ENCODE peak calls at places on chromosomes 11 and 22, in seven cellular contexts. One of them, this sample, is unnamed.

GRCh38 chr11:116960916-116961315 is 123.5 kb upstream of the APOA1 start:
- DNase-seq in endothelial cell of umbilical vein: peak; percentile 23
- DNase-seq in HepG2: no peak
- DNase-seq in H1: no peak
- DNase-seq in stomach: no peak
- DNase-seq in prostate gland: no peak
- DNase-seq in breast epithelium: peak; percentile 72
- DNase-seq in this sample: no peak

GRCh38 chr11:127074151-127074761 is 73.7 kb upstream of the KIRREL3 start:
- DNase-seq in breast epithelium: no peak
- DNase-seq in prostate gland: no peak
- DNase-seq in endothelial cell of umbilical vein: no peak
- DNase-seq in HepG2: peak; percentile 38
- DNase-seq in H1: no peak
- DNase-seq in stomach: no peak
- DNase-seq in this sample: peak; percentile 11

GRCh38 chr11:79438631-79439429 is 2.0 kb downstream of the TENM4 start:
- DNase-seq in stomach: no peak
- DNase-seq in H1: peak; percentile 73
- DNase-seq in endothelial cell of umbilical vein: no peak
- DNase-seq in breast epithelium: no peak
- DNase-seq in HepG2: no peak
- DNase-seq in prostate gland: no peak
- DNase-seq in this sample: no peak

GRCh38 chr11:8311366-8311765 is 47.7 kb upstream of the LMO1 start:
- DNase-seq in prostate gland: no peak
- DNase-seq in H1: no peak
- DNase-seq in HepG2: no peak
- DNase-seq in breast epithelium: no peak
- DNase-seq in endothelial cell of umbilical vein: no peak
- DNase-seq in stomach: no peak
- DNase-seq in this sample: no peak

GRCh38 chr22:37672920-37673453 is 2.4 kb upstream of the LGALS1 start:
- DNase-seq in breast epithelium: no peak
- DNase-seq in prostate gland: no peak
- DNase-seq in endothelial cell of umbilical vein: no peak
- DNase-seq in HepG2: no peak
- DNase-seq in stomach: no peak
- DNase-seq in H1: no peak
- DNase-seq in this sample: no peak

GRCh38 chr22:30159082-30159481 is 78.8 kb downstream of the HORMAD2 start:
- DNase-seq in stomach: no peak
- DNase-seq in HepG2: no peak
- DNase-seq in breast epithelium: no peak
- DNase-seq in prostate gland: no peak
- DNase-seq in H1: no peak
- DNase-seq in endothelial cell of umbilical vein: no peak
- DNase-seq in this sample: no peak

GRCh38 chr11:30196400-30197206 is 34.2 kb upstream of the FSHB start:
- DNase-seq in H1: peak; percentile 89
- DNase-seq in breast epithelium: no peak
- DNase-seq in HepG2: peak; percentile 25
- DNase-seq in prostate gland: peak; percentile 35
- DNase-seq in stomach: peak; percentile 80
- DNase-seq in endothelial cell of umbilical vein: peak; percentile 54
- DNase-seq in this sample: no peak

GRCh38 chr11:111019931-111020381 is 225.6 kb upstream of the POU2AF2 start:
- DNase-seq in H1: no peak
- DNase-seq in breast epithelium: no peak
- DNase-seq in endothelial cell of umbilical vein: no peak
- DNase-seq in prostate gland: no peak
- DNase-seq in stomach: no peak
- DNase-seq in HepG2: no peak
- DNase-seq in this sample: no peak

GRCh38 chr22:24516301-24516737 is 21.2 kb downstream of the UPB1 start:
- DNase-seq in prostate gland: no peak
- DNase-seq in stomach: no peak
- DNase-seq in breast epithelium: no peak
- DNase-seq in endothelial cell of umbilical vein: no peak
- DNase-seq in H1: no peak
- DNase-seq in HepG2: peak; percentile 62
- DNase-seq in this sample: no peak

GRCh38 chr11:75301602-75302345 is 49.7 kb downstream of the ARRB1 start:
- DNase-seq in breast epithelium: no peak
- DNase-seq in HepG2: no peak
- DNase-seq in prostate gland: peak; percentile 26
- DNase-seq in H1: no peak
- DNase-seq in endothelial cell of umbilical vein: peak; percentile 46
- DNase-seq in stomach: peak; percentile 83
- DNase-seq in this sample: no peak

GRCh38 chr11:81658722-81659121 is 1074.9 kb downstream of the FAM181B start:
- DNase-seq in breast epithelium: no peak
- DNase-seq in H1: no peak
- DNase-seq in stomach: no peak
- DNase-seq in prostate gland: no peak
- DNase-seq in HepG2: peak; percentile 20
- DNase-seq in endothelial cell of umbilical vein: no peak
- DNase-seq in this sample: no peak

GRCh38 chr11:46273511-46274205 is 3.8 kb upstream of the CREB3L1 start:
- DNase-seq in breast epithelium: no peak
- DNase-seq in endothelial cell of umbilical vein: no peak
- DNase-seq in stomach: peak; percentile 78
- DNase-seq in HepG2: peak; percentile 62
- DNase-seq in prostate gland: peak; percentile 79
- DNase-seq in H1: no peak
- DNase-seq in this sample: no peak

GRCh38 chr11:126115253-126115540 is 52.5 kb upstream of the CDON start:
- DNase-seq in stomach: peak; percentile 91
- DNase-seq in HepG2: no peak
- DNase-seq in endothelial cell of umbilical vein: peak; percentile 72
- DNase-seq in prostate gland: peak; percentile 70
- DNase-seq in breast epithelium: no peak
- DNase-seq in H1: no peak
- DNase-seq in this sample: no peak

GRCh38 chr11:2944953-2945756 is 15.9 kb upstream of the PHLDA2 start:
- DNase-seq in H1: peak; percentile 80
- DNase-seq in HepG2: no peak
- DNase-seq in endothelial cell of umbilical vein: peak; percentile 83
- DNase-seq in breast epithelium: peak; percentile 92
- DNase-seq in prostate gland: peak; percentile 90
- DNase-seq in stomach: peak; percentile 90
- DNase-seq in this sample: no peak

GRCh38 chr11:123543796-123544195 is 110.6 kb downstream of the SCN3B start:
- DNase-seq in HepG2: no peak
- DNase-seq in breast epithelium: no peak
- DNase-seq in stomach: no peak
- DNase-seq in endothelial cell of umbilical vein: peak; percentile 52
- DNase-seq in H1: no peak
- DNase-seq in prostate gland: no peak
- DNase-seq in this sample: no peak

GRCh38 chr11:34680918-34681554 is 60.1 kb downstream of the EHF start:
- DNase-seq in endothelial cell of umbilical vein: peak; percentile 56
- DNase-seq in stomach: no peak
- DNase-seq in prostate gland: no peak
- DNase-seq in breast epithelium: no peak
- DNase-seq in H1: no peak
- DNase-seq in HepG2: peak; percentile 53
- DNase-seq in this sample: no peak

GRCh38 chr11:126915430-126915829 is 85.1 kb downstream of the KIRREL3 start:
- DNase-seq in stomach: no peak
- DNase-seq in endothelial cell of umbilical vein: no peak
- DNase-seq in H1: no peak
- DNase-seq in prostate gland: no peak
- DNase-seq in breast epithelium: no peak
- DNase-seq in HepG2: no peak
- DNase-seq in this sample: no peak

GRCh38 chr11:92697461-92698314 is 271.8 kb upstream of the MTNR1B start:
- DNase-seq in endothelial cell of umbilical vein: no peak
- DNase-seq in prostate gland: no peak
- DNase-seq in stomach: no peak
- DNase-seq in HepG2: no peak
- DNase-seq in breast epithelium: no peak
- DNase-seq in H1: no peak
- DNase-seq in this sample: no peak

GRCh38 chr11:81915045-81915444 is 818.6 kb downstream of the FAM181B start:
- DNase-seq in HepG2: peak; percentile 6
- DNase-seq in stomach: no peak
- DNase-seq in breast epithelium: no peak
- DNase-seq in prostate gland: no peak
- DNase-seq in endothelial cell of umbilical vein: no peak
- DNase-seq in H1: no peak
- DNase-seq in this sample: no peak

GRCh38 chr11:128776434-128777284 is 82.8 kb downstream of the FLI1 start:
- DNase-seq in H1: peak; percentile 85
- DNase-seq in endothelial cell of umbilical vein: no peak
- DNase-seq in stomach: peak; percentile 49
- DNase-seq in prostate gland: no peak
- DNase-seq in HepG2: no peak
- DNase-seq in breast epithelium: no peak
- DNase-seq in this sample: peak; percentile 48

GRCh38 chr22:25759825-25760231 is 17.8 kb downstream of the MYO18B start:
- DNase-seq in stomach: no peak
- DNase-seq in prostate gland: no peak
- DNase-seq in breast epithelium: no peak
- DNase-seq in H1: no peak
- DNase-seq in endothelial cell of umbilical vein: peak; percentile 97
- DNase-seq in HepG2: peak; percentile 83
- DNase-seq in this sample: no peak

GRCh38 chr11:94295534-94295933 is 8.8 kb upstream of the IZUMO1R start:
- DNase-seq in stomach: no peak
- DNase-seq in H1: no peak
- DNase-seq in breast epithelium: no peak
- DNase-seq in HepG2: no peak
- DNase-seq in endothelial cell of umbilical vein: no peak
- DNase-seq in prostate gland: no peak
- DNase-seq in this sample: no peak

GRCh38 chr11:120545813-120546212 is 34.3 kb downstream of the GRIK4 start:
- DNase-seq in stomach: no peak
- DNase-seq in endothelial cell of umbilical vein: no peak
- DNase-seq in prostate gland: no peak
- DNase-seq in breast epithelium: no peak
- DNase-seq in HepG2: no peak
- DNase-seq in H1: no peak
- DNase-seq in this sample: no peak

GRCh38 chr11:120548682-120549209 is 37.2 kb downstream of the GRIK4 start:
- DNase-seq in breast epithelium: no peak
- DNase-seq in HepG2: no peak
- DNase-seq in prostate gland: no peak
- DNase-seq in H1: no peak
- DNase-seq in stomach: no peak
- DNase-seq in endothelial cell of umbilical vein: no peak
- DNase-seq in this sample: no peak

GRCh38 chr11:120547301-120547700 is 35.8 kb downstream of the GRIK4 start:
- DNase-seq in endothelial cell of umbilical vein: no peak
- DNase-seq in H1: no peak
- DNase-seq in stomach: no peak
- DNase-seq in prostate gland: no peak
- DNase-seq in HepG2: no peak
- DNase-seq in breast epithelium: no peak
- DNase-seq in this sample: no peak

GRCh38 chr11:120547871-120548681 is 36.5 kb downstream of the GRIK4 start:
- DNase-seq in prostate gland: peak; percentile 62
- DNase-seq in HepG2: peak; percentile 91
- DNase-seq in breast epithelium: peak; percentile 84
- DNase-seq in H1: no peak
- DNase-seq in endothelial cell of umbilical vein: peak; percentile 91
- DNase-seq in stomach: peak; percentile 70
- DNase-seq in this sample: no peak

GRCh38 chr11:120546312-120547205 is 35.0 kb downstream of the GRIK4 start:
- DNase-seq in breast epithelium: peak; percentile 68
- DNase-seq in H1: no peak
- DNase-seq in stomach: peak; percentile 31
- DNase-seq in HepG2: no peak
- DNase-seq in prostate gland: no peak
- DNase-seq in endothelial cell of umbilical vein: peak; percentile 44
- DNase-seq in this sample: no peak
- TF ChIP-seq POLR2AphosphoS5 in breast epithelium: no peak
- TF ChIP-seq POLR2AphosphoS5 in H1: no peak
- TF ChIP-seq POLR2AphosphoS5 in stomach: peak; percentile 51
- TF ChIP-seq POLR2AphosphoS5 in HepG2: no peak
- TF ChIP-seq POLR2AphosphoS5 in prostate gland: peak; percentile 15
- TF ChIP-seq POLR2AphosphoS5 in endothelial cell of umbilical vein: no peak
- TF ChIP-seq POLR2AphosphoS5 in this sample: no peak

GRCh38 chr11:68107689-68108088 is 13.5 kb downstream of the CHKA start:
- DNase-seq in H1: no peak
- DNase-seq in HepG2: peak; percentile 59
- DNase-seq in breast epithelium: no peak
- DNase-seq in stomach: no peak
- DNase-seq in endothelial cell of umbilical vein: no peak
- DNase-seq in prostate gland: no peak
- DNase-seq in this sample: no peak
- TF ChIP-seq POLR2A in H1: no peak
- TF ChIP-seq POLR2A in HepG2: no peak
- TF ChIP-seq POLR2A in breast epithelium: no peak
- TF ChIP-seq POLR2A in stomach: no peak
- TF ChIP-seq POLR2A in endothelial cell of umbilical vein: no peak
- TF ChIP-seq POLR2A in prostate gland: no peak
- TF ChIP-seq POLR2A in this sample: no peak

DNA sequence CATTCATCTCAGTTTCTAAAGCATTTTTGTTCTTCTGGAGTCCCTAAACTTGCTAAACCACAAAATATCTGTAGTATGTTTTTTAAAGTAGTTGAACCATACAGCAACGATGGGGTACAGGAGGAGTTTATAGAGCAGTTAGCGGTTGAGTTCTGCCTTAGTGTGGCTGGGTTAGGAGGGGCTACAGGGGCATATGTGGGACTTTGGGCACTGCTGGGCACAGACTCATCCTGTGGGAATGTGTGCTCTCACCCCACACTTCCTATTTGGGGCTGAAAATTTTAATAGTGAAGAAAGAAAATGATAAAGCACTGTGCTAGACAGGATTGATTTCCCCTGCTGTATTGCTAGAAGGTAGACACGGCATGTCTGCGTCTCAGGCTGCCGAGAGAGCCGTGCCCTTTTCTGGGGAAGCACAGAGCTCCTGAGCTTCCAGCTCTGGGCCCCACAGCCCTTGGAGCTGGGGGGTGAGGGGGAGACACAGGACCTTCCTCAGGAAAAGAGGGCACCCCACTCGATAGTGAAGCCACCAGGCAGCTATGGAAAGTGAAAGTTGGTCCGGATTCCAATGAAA is 81.3 kb upstream of the PPARA start:
- DNase-seq in endothelial cell of umbilical vein: no peak
- DNase-seq in H1: no peak
- DNase-seq in prostate gland: no peak
- DNase-seq in HepG2: no peak
- DNase-seq in breast epithelium: peak; percentile 19
- DNase-seq in stomach: peak; percentile 26
- DNase-seq in this sample: no peak
- TF ChIP-seq POLR2AphosphoS5 in endothelial cell of umbilical vein: peak; percentile 52
- TF ChIP-seq POLR2AphosphoS5 in H1: no peak
- TF ChIP-seq POLR2AphosphoS5 in prostate gland: no peak
- TF ChIP-seq POLR2AphosphoS5 in HepG2: no peak
- TF ChIP-seq POLR2AphosphoS5 in breast epithelium: no peak
- TF ChIP-seq POLR2AphosphoS5 in stomach: no peak
- TF ChIP-seq POLR2AphosphoS5 in this sample: no peak

GRCh38 chr11:119337581-119338317 is 2.9 kb downstream of the C1QTNF5 start:
- DNase-seq in endothelial cell of umbilical vein: peak; percentile 77
- DNase-seq in stomach: no peak
- DNase-seq in HepG2: no peak
- DNase-seq in breast epithelium: no peak
- DNase-seq in H1: peak; percentile 80
- DNase-seq in prostate gland: no peak
- DNase-seq in this sample: no peak
- TF ChIP-seq POLR2A in endothelial cell of umbilical vein: peak; percentile 14
- TF ChIP-seq POLR2A in stomach: no peak
- TF ChIP-seq POLR2A in HepG2: no peak
- TF ChIP-seq POLR2A in breast epithelium: no peak
- TF ChIP-seq POLR2A in H1: no peak
- TF ChIP-seq POLR2A in prostate gland: no peak
- TF ChIP-seq POLR2A in this sample: no peak

This sample was measured in GM12891.